ENCODE peak calls at places on chromosomes 2 and 18, in eight cellular contexts. M, L, F, G, Q, A, V and R are unnamed samples.

GRCh38 chr2:158845869-158846268 is 50.8 kb downstream of the DAPL1 start:
- DNase-seq in G (peak), F (no peak), M (no peak), V (no peak), L (no peak), A (no peak), Q (no peak), R (no peak)

GRCh38 chr2:111667542-111668273 is 216.3 kb downstream of the ANAPC1 start:
- DNase-seq in L (no peak), G (peak), M (no peak), Q (no peak), V (peak), A (no peak), F (no peak), R (no peak)

GRCh38 chr2:238456449-238456848 is 29.7 kb downstream of the ASB1 start:
- DNase-seq in F (no peak), L (no peak), G (no peak), A (no peak), V (no peak), M (no peak), Q (no peak), R (no peak)

GRCh38 chr18:43863180-43863579 is 585.9 kb upstream of the SYT4 start:
- DNase-seq in L (no peak), M (no peak), A (no peak), F (no peak), V (no peak), G (peak), Q (no peak), R (no peak)

GRCh38 chr2:52210161-52210560 is 1178.2 kb upstream of the NRXN1 start:
- DNase-seq in V (no peak), G (no peak), L (no peak), A (no peak), M (no peak), F (no peak), Q (no peak), R (no peak)

GRCh38 chr2:4588606-4589005 is 885.2 kb downstream of the DCDC2C start:
- DNase-seq in V (no peak), A (no peak), G (no peak), M (no peak), L (no peak), F (no peak), Q (no peak), R (no peak)

GRCh38 chr2:23384551-23385349 is at the start of gene KLHL29:
- DNase-seq in V (peak), F (peak), Q (peak), A (peak), G (peak), M (peak), L (peak), R (peak)

GRCh38 chr2:136957044-136957443 is 191.7 kb downstream of the THSD7B start:
- DNase-seq in Q (no peak), A (no peak), F (no peak), M (no peak), V (no peak), G (no peak), L (no peak), R (no peak)

GRCh38 chr2:6372317-6372903 is 493.3 kb downstream of the CMPK2 start:
- DNase-seq in L (no peak), A (no peak), Q (no peak), M (no peak), V (no peak), G (peak), F (no peak), R (no peak)

GRCh38 chr2:20897874-20898453 is 75.1 kb upstream of the LDAH start:
- DNase-seq in M (no peak), Q (no peak), A (no peak), V (no peak), G (no peak), F (no peak), L (no peak), R (no peak)

GRCh38 chr18:45275367-45276113 is 339.7 kb upstream of the SLC14A2 start:
- DNase-seq in F (no peak), V (no peak), L (no peak), G (peak), M (no peak), Q (no peak), A (no peak), R (no peak)

GRCh38 chr2:216877085-216877484 is 17.2 kb upstream of the TNP1 start:
- DNase-seq in L (no peak), A (no peak), Q (no peak), V (no peak), M (no peak), G (no peak), F (no peak), R (no peak)
- TF ChIP-seq CTCF in L (no peak), A (no peak), Q (no peak), V (peak), M (no peak), G (peak), F (no peak), R (no peak)

GRCh38 chr18:35525795-35526475 is 28.2 kb upstream of the INO80C start:
- DNase-seq in L (peak), A (no peak), F (no peak), Q (no peak), G (no peak), V (peak), M (no peak), R (no peak)

GRCh38 chr18:35524236-35524635 is 26.5 kb upstream of the INO80C start:
- DNase-seq in L (no peak), M (no peak), A (no peak), V (no peak), F (no peak), G (peak), Q (peak), R (no peak)

GRCh38 chr18:35519148-35519899 is 21.6 kb upstream of the INO80C start:
- DNase-seq in Q (no peak), L (no peak), G (no peak), F (no peak), M (no peak), A (no peak), V (no peak), R (no peak)

GRCh38 chr18:35521133-35521532 is 23.4 kb upstream of the INO80C start:
- DNase-seq in M (no peak), F (no peak), L (no peak), V (no peak), G (no peak), Q (no peak), A (no peak), R (no peak)

DNA sequence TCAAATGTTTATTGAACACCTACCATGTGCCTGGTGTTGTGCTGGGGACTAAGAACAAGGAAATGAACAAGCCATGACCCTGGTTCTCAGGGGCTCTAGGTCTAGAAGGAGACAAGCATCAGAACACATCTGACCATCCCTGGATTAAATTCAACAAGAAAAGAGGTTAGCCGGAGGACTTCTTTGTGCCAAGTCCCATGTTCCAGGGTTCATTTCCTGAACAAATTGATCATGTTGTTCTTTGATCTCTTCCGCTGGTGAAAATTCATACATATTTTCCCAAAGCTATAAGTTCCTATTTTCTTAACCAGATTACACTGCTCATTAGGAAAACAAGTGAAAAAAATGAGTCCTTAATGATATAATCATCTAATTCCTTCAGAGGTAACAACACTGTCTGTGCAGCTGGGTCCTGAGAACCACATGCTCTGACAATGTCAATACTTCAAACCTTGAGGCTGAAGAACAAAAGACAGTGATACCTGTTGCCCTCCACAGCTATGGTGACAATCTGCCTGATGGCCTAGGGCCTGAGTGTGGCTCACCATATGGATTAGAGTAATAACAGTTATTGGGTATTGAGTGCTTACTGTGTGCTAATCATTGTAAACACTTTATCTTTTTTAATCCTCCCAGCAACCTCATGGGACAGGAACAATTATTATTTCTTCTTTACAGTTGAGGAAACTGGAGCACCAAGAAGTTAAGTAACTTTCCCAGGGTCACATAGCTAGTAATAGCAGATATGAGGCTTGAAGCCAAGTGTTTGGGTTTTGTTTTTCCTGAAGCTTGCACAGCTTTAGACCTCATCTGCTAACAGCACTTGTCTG is 24.6 kb upstream of the INO80C start:
- DNase-seq in F (no peak), Q (no peak), G (peak), V (no peak), A (no peak), M (no peak), L (no peak), R (no peak)
- TF ChIP-seq CTCF in F (no peak), Q (no peak), G (no peak), V (no peak), A (no peak), M (no peak), L (no peak), R (no peak)

DNA sequence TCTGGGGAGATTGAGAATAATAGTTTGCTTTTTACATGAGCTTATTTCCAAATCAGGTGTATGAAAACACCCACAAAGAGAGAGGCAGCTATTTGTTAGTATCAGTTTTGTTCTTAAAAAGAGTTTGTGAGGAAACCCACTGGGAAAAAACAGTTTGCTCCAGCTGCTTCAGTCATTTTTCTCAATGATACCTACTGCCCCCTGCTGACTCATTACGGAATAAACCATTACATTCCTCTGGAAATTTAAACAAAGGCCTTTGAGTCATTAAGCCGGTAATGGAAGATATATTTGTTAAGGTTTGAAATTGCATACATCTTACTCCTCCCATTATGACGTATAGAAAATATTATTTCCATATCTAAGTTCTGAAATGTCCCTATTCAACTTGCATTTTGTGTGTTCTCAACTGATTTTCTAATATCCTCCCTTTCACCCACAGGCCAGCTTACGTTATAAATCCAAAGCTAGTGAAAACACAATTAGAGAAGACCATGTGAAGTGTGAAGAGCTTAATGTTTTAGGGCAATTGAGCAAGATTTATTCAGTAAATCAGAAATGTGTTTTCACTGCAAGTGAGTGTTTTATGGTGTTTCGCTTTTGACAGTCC is 761.6 kb downstream of the DSC3 start:
- DNase-seq in G (peak), A (no peak), Q (no peak), L (no peak), M (no peak), F (no peak), V (peak), R (no peak)
- TF ChIP-seq CTCF in G (peak), A (peak), Q (peak), L (peak), M (peak), F (peak), V (peak), R (no peak)

DNA sequence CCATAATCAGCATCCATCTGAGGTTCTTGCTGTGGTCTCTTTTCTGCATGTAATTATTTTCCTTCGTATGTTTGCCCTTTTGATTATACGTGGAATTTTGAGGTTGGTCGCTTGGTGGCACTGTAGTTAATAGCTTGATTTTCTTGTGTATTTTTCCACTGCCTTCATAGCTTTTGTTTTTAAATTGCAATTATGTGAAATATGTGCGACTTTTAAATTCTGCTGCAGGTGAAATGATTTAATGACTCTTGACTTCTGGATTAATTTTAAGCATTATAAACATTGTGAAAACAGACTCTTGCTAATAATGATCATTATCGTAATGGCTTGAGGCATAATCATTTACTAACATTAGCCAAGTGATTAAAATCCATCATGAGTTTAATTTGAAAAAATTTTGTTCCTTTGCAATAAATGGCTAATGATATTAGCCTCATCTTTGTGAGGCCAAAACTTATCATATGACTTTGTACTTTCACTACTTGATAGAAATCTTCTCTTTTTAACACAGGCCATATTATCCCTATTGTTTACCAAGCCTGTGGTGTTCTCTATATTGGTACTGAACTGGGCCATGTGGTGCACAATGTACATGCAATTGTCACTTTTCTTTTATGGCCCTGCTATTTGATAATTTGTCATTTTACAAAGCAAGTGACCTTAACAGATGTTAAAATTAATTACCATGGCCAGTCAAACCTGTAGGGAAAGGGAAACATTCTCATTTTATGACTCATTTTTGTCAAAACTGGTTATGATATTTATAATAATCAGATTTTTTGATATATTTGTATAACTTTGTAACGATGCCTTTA is 62.8 kb upstream of the NEUROD1 start:
- DNase-seq in L (no peak), F (no peak), Q (no peak), A (no peak), M (no peak), G (peak), V (peak), R (no peak)
- TF ChIP-seq CTCF in L (peak), F (peak), Q (peak), A (peak), M (peak), G (peak), V (peak), R (no peak)

GRCh38 chr2:85602476-85603234 is at the start of gene TMEM150A:
- DNase-seq in L (peak), M (peak), A (peak), V (peak), F (peak), Q (peak), G (peak), R (peak)
- TF ChIP-seq CTCF in L (peak), M (no peak), A (peak), V (peak), F (peak), Q (peak), G (peak), R (no peak)

GRCh38 chr2:28949617-28950305 is 31.3 kb upstream of the TOGARAM2 start:
- DNase-seq in G (no peak), V (peak), A (no peak), L (no peak), Q (no peak), F (no peak), M (no peak), R (no peak)

GRCh38 chr2:28950941-28951630 is 30.0 kb upstream of the TOGARAM2 start:
- DNase-seq in G (no peak), L (no peak), F (no peak), A (no peak), M (no peak), V (no peak), Q (no peak), R (no peak)

GRCh38 chr2:28955492-28955891 is 25.6 kb upstream of the TOGARAM2 start:
- DNase-seq in Q (no peak), A (no peak), M (no peak), V (peak), G (no peak), F (no peak), L (no peak), R (no peak)

GRCh38 chr2:28951910-28952805 is 28.9 kb upstream of the TOGARAM2 start:
- DNase-seq in L (no peak), V (no peak), M (no peak), A (peak), Q (no peak), F (no peak), G (peak), R (no peak)

GRCh38 chr2:28952806-28953190 is 28.3 kb upstream of the TOGARAM2 start:
- DNase-seq in G (no peak), F (no peak), V (no peak), L (no peak), Q (no peak), A (no peak), M (no peak), R (no peak)
- TF ChIP-seq CTCF in G (no peak), F (no peak), V (peak), L (no peak), Q (no peak), A (peak), M (no peak), R (no peak)

GRCh38 chr2:32926708-32927084 is 20.1 kb upstream of the LTBP1 start:
- DNase-seq in M (no peak), Q (no peak), G (peak), F (no peak), A (no peak), L (no peak), V (peak), R (no peak)
- TF ChIP-seq CTCF in M (no peak), Q (no peak), G (no peak), F (no peak), A (no peak), L (no peak), V (no peak), R (no peak)

DNA sequence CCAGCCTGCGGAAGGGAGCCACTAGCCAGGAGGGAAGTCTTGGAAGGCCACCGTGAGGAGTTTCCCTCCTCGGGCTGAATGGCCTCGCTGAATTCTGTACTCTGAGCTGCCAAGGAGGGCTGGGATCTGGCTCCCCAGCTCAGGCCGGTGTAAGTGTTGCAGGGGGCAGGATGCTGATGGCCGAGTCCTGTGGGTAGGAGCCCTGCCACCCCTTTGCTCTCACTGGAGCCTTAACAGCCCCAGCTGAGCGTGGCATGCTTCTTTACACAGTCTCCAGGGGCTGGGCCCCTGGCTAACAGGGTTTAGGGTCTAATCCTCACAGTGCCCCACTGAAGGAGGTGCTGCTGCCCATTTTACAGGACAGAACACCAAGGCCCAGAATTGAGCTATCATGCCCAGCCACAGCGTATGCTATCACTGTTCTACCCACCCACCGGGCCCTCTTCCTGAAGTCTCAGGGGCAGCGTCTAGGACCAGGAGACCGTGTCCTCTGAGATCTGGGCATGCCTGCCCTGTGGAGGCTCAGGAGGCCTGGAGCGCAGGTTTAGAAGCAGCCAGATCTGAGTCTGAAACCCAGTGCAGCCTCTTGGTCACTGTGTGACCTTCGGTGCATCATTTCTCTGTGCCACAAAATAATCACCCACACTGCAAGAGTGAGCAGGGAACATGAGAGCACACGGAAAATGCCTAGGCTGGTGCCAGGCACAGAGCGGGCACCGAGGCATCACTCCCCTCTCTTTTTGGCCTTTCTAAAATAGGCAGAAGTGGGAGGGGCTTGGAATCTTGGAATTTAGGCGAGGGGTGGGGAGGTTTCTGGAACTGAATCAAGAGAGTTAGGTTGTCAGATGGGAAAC is 42.9 kb downstream of the TMEM37 start:
- DNase-seq in G (no peak), F (no peak), L (peak), V (peak), Q (no peak), A (no peak), M (peak), R (no peak)
- TF ChIP-seq CTCF in G (no peak), F (no peak), L (no peak), V (no peak), Q (no peak), A (no peak), M (no peak), R (no peak)

GRCh38 chr2:179454443-179455218 is 190.0 kb upstream of the SESTD1 start:
- DNase-seq in F (no peak), Q (no peak), A (no peak), V (no peak), L (no peak), G (peak), M (no peak), R (no peak)
- TF ChIP-seq CTCF in F (no peak), Q (no peak), A (no peak), V (no peak), L (no peak), G (no peak), M (no peak), R (no peak)